ENCODE peak calls at places on chromosomes 12 and 14, in six cellular contexts. F is CD4-positive, alpha-beta memory T cell; M is hepatocyte; W is CD8-positive, alpha-beta memory T cell; B is adrenal gland; D is CD8-positive, alpha-beta T cell. G is an unnamed sample.
A peak's percentile ranks its signal among the peaks of the same experiment; 100 is the strongest.

GRCh38 chr12:65945457-65945856 is 121.2 kb downstream of the HMGA2 start:
- DNase-seq in F (no peak), M (no peak), W (no peak), B (no peak), D (no peak), G (no peak)

GRCh38 chr14:91059576-91060471 is 617 bp downstream of the RPS6KA5 start:
- DNase-seq in F (peak; percentile 69), M (peak; percentile 82), W (peak; percentile 55), B (peak; percentile 27), D (peak; percentile 38), G (peak; percentile 56)

GRCh38 chr12:53295070-53295890 is at the start of gene PFDN5:
- DNase-seq in F (peak; percentile 93), M (peak; percentile 93), W (peak; percentile 87), B (peak; percentile 90), D (peak; percentile 81), G (peak; percentile 96)

GRCh38 chr12:10212623-10213131 is at the start of gene GABARAPL1:
- DNase-seq in F (peak; percentile 86), M (peak; percentile 92), W (peak; percentile 87), B (peak; percentile 88), D (peak; percentile 76), G (peak; percentile 75)

GRCh38 chr14:103729496-103730448 is 14.2 kb downstream of the ZFYVE21 start:
- DNase-seq in F (no peak), M (no peak), W (no peak), B (no peak), D (no peak), G (no peak)

GRCh38 chr12:3362751-3363150 is 128.3 kb upstream of the PRMT8 start:
- DNase-seq in F (no peak), M (no peak), W (no peak), B (no peak), D (no peak), G (no peak)

GRCh38 chr12:28089363-28089762 is 100.9 kb upstream of the CCDC91 start:
- DNase-seq in F (no peak), M (no peak), W (no peak), B (no peak), D (no peak), G (no peak)

GRCh38 chr14:67618617-67619063 is 1.1 kb upstream of the ARG2 start:
- DNase-seq in F (peak; percentile 78), M (peak; percentile 88), W (peak; percentile 62), B (peak; percentile 26), D (peak; percentile 0), G (peak; percentile 74)

GRCh38 chr12:74415633-74416032 is 122.0 kb upstream of the ATXN7L3B start:
- DNase-seq in F (no peak), M (peak; percentile 52), W (no peak), B (no peak), D (no peak), G (no peak)

GRCh38 chr12:123013185-123014095 is 33.0 kb downstream of the ARL6IP4 start:
- DNase-seq in F (no peak), M (no peak), W (no peak), B (peak; percentile 50), D (no peak), G (no peak)

GRCh38 chr12:123010681-123011080 is 30.2 kb downstream of the ARL6IP4 start:
- DNase-seq in F (no peak), M (no peak), W (no peak), B (no peak), D (no peak), G (no peak)

GRCh38 chr12:123006977-123007376 is 26.5 kb downstream of the ARL6IP4 start:
- DNase-seq in F (no peak), M (no peak), W (no peak), B (no peak), D (no peak), G (no peak)

GRCh38 chr12:123011701-123012100 is 31.2 kb downstream of the ARL6IP4 start:
- DNase-seq in F (no peak), M (no peak), W (no peak), B (no peak), D (no peak), G (no peak)

GRCh38 chr12:123010110-123010509 is 29.6 kb downstream of the ARL6IP4 start:
- DNase-seq in F (no peak), M (no peak), W (no peak), B (no peak), D (no peak), G (no peak)
- H3K36me3 ChIP-seq in F (no peaks in the 10 kb centered on the region), M (no peaks in the 10 kb centered on the region), W (no peaks in the 10 kb centered on the region), B (peaks cover 35% of the 10 kb centered on the region), D (peaks cover 6% of the 10 kb centered on the region), G (peaks cover 59% of the 10 kb centered on the region)

DNA sequence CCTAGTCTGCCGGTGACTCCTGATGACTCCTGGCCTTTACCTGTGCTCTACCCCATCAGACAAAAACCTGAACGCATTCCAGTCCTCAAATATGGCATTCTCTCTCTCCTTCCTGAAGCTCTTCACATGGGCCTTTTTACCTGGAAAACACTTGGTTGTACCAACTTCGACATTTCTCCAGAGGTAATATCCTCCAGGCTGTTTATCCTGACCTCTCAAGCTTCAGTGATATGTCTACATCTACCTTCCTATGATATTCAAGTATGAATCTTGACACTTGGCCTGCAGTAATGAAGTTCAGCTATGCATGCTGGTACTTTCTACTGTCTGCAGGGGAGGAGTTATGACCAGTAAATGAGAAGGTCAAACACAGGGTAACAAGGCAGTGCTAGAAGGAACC is 901.8 kb downstream of the VRK1 start:
- DNase-seq in F (no peak), M (no peak), W (no peak), B (no peak), D (no peak), G (no peak)
- H3K36me3 ChIP-seq in F (no peaks in the 10 kb centered on the region), M (no peaks in the 10 kb centered on the region), W (no peaks in the 10 kb centered on the region), B (no peaks in the 10 kb centered on the region), D (no peaks in the 10 kb centered on the region), G (no peaks in the 10 kb centered on the region)

DNA sequence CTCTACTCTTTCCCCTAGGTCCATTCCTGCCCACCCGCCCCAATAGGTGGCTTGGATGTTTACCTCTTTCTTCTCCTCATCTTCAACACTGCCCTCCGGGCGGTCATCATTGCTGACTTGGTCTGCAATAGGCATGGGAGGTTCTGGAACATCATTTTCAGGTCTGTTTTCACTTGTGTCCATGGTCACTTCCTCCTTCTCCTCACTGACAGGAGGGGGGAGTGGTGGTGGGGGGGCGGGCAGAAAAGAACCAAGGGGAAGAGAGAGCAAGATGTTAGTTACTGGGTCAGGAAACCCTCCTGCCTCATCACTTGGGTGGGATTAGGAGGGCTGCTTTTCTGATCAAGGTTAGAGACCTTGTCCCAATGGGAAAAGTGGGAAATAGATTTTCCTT is 12.1 kb upstream of the CDH24 start:
- DNase-seq in F (no peak), M (no peak), W (no peak), B (no peak), D (no peak), G (no peak)
- H3K36me3 ChIP-seq in F (peaks cover 46% of the 10 kb centered on the region), M (no peaks in the 10 kb centered on the region), W (peaks cover 31% of the 10 kb centered on the region), B (peaks cover 63% of the 10 kb centered on the region), D (peaks cover 43% of the 10 kb centered on the region), G (peaks cover 59% of the 10 kb centered on the region)

DNA sequence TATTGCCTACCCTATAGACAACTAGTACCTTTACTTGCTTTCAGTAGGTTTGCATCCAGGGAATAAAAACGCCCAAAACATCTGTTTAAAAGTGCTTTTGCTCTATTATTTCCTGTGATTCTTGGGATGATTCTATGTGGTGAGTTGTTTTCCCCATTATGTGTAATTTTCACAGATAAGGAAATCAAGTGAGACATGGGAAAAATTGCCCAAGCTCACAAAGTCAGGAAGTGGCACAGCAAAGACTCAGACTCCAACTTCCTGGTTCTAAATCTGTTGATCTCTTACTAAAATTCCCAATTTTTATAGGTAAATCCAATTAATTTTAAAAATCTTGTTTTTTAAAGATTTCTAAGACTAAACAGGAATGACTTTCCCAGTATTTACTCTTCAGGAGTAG is 39.0 kb downstream of the NID2 start:
- DNase-seq in F (no peak), M (no peak), W (no peak), B (no peak), D (no peak), G (no peak)
- H3K36me3 ChIP-seq in F (no peaks in the 10 kb centered on the region), M (no peaks in the 10 kb centered on the region), W (no peaks in the 10 kb centered on the region), B (peaks cover 4% of the 10 kb centered on the region), D (no peaks in the 10 kb centered on the region), G (no peaks in the 10 kb centered on the region)

DNA sequence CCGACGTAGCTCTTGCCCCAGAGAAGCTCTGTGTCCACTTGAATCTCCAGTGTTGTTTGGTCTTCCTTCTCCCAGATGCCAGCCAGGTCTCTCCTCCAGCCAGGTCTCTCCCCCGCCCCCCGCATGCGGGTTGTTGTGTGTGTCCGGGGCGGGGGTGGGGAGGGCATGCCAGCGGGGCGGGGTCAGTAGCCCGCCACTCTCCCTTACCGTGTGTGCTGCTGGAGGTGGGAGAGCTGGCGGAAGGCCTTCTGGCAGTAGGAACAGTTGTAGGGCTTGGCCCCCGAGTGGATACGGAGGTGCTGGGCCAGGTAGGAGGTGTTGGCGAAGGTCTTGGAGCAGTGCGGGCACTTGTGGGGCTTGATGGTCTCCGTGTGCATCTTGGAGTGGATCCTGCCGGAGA is 9.2 kb upstream of the ING4 start:
- DNase-seq in F (no peak), M (no peak), W (no peak), B (no peak), D (no peak), G (no peak)
- H3K36me3 ChIP-seq in F (peaks cover 84% of the 10 kb centered on the region), M (no peaks in the 10 kb centered on the region), W (peaks cover 88% of the 10 kb centered on the region), B (peaks cover 99% of the 10 kb centered on the region), D (peaks cover 61% of the 10 kb centered on the region), G (peaks cover 96% of the 10 kb centered on the region)

GRCh38 chr14:75702606-75703261 is 41.7 kb downstream of the TTLL5 start:
- DNase-seq in F (no peak), M (no peak), W (no peak), B (peak; percentile 27), D (no peak), G (no peak)
- H3K36me3 ChIP-seq in F (peaks cover 5% of the 10 kb centered on the region), M (no peaks in the 10 kb centered on the region), W (peaks cover 9% of the 10 kb centered on the region), B (peaks cover 13% of the 10 kb centered on the region), D (peaks cover 5% of the 10 kb centered on the region), G (peaks cover 10% of the 10 kb centered on the region)